ENCODE peak calls at places on chromosomes 4 and X, in ten cellular contexts. One of them, this sample, is unnamed. For H3K4me1, the result is how much of the 10 kb centered on the place peaks cover.

GRCh38 chr4:5982156-5982973 is 35.9 kb downstream of the C4orf50 start:
- DNase-seq in HepG2: no peak
- DNase-seq in sigmoid colon: peak
- DNase-seq in ovary: no peak
- DNase-seq in transverse colon: no peak
- DNase-seq in SK-N-SH: no peak
- DNase-seq in A549: no peak
- DNase-seq in stomach: peak
- DNase-seq in K562: no peak
- DNase-seq in H1: no peak
- DNase-seq in this sample: no peak

GRCh38 chrX:6226646-6227444 is 1.8 kb downstream of the NLGN4X start:
- DNase-seq in HepG2: no peak
- DNase-seq in sigmoid colon: no peak
- DNase-seq in ovary: peak
- DNase-seq in transverse colon: no peak
- DNase-seq in SK-N-SH: peak
- DNase-seq in A549: no peak
- DNase-seq in stomach: no peak
- DNase-seq in K562: no peak
- DNase-seq in H1: no peak
- DNase-seq in this sample: no peak

GRCh38 chrX:68936186-68936585 is 107.4 kb downstream of the EFNB1 start:
- DNase-seq in HepG2: no peak
- DNase-seq in sigmoid colon: peak
- DNase-seq in ovary: no peak
- DNase-seq in transverse colon: peak
- DNase-seq in SK-N-SH: no peak
- DNase-seq in A549: no peak
- DNase-seq in stomach: peak
- DNase-seq in K562: no peak
- DNase-seq in H1: no peak
- DNase-seq in this sample: peak

GRCh38 chr4:125736057-125736456 is 421.3 kb downstream of the FAT4 start:
- DNase-seq in HepG2: peak
- DNase-seq in sigmoid colon: no peak
- DNase-seq in ovary: no peak
- DNase-seq in transverse colon: no peak
- DNase-seq in SK-N-SH: peak
- DNase-seq in A549: peak
- DNase-seq in stomach: no peak
- DNase-seq in K562: peak
- DNase-seq in H1: no peak
- DNase-seq in this sample: no peak

GRCh38 chrX:119474615-119475388 is 6.6 kb downstream of the SLC25A5 start:
- DNase-seq in HepG2: no peak
- DNase-seq in sigmoid colon: no peak
- DNase-seq in ovary: no peak
- DNase-seq in transverse colon: no peak
- DNase-seq in SK-N-SH: no peak
- DNase-seq in A549: no peak
- DNase-seq in stomach: no peak
- DNase-seq in K562: no peak
- DNase-seq in H1: no peak
- DNase-seq in this sample: no peak

GRCh38 chrX:10032147-10032546 is 65.0 kb downstream of the CLDN34 start:
- DNase-seq in HepG2: no peak
- DNase-seq in sigmoid colon: peak
- DNase-seq in ovary: no peak
- DNase-seq in transverse colon: no peak
- DNase-seq in SK-N-SH: no peak
- DNase-seq in A549: no peak
- DNase-seq in stomach: no peak
- DNase-seq in K562: no peak
- DNase-seq in H1: no peak
- DNase-seq in this sample: no peak

GRCh38 chrX:119870626-119871131 is 854 bp downstream of the RNF113A start:
- DNase-seq in HepG2: peak
- DNase-seq in sigmoid colon: peak
- DNase-seq in ovary: no peak
- DNase-seq in transverse colon: peak
- DNase-seq in SK-N-SH: peak
- DNase-seq in A549: no peak
- DNase-seq in stomach: no peak
- DNase-seq in K562: peak
- DNase-seq in H1: no peak
- DNase-seq in this sample: no peak

GRCh38 chrX:119753001-119753400 is 5.4 kb upstream of the SOWAHD start:
- DNase-seq in HepG2: no peak
- DNase-seq in sigmoid colon: no peak
- DNase-seq in ovary: no peak
- DNase-seq in transverse colon: no peak
- DNase-seq in SK-N-SH: no peak
- DNase-seq in A549: no peak
- DNase-seq in stomach: no peak
- DNase-seq in K562: no peak
- DNase-seq in H1: no peak
- DNase-seq in this sample: no peak

GRCh38 chr4:129278868-129279267 is 182.9 kb downstream of the C4orf33 start:
- DNase-seq in HepG2: no peak
- DNase-seq in sigmoid colon: no peak
- DNase-seq in ovary: no peak
- DNase-seq in transverse colon: no peak
- DNase-seq in SK-N-SH: no peak
- DNase-seq in A549: no peak
- DNase-seq in stomach: no peak
- DNase-seq in K562: no peak
- DNase-seq in H1: no peak
- DNase-seq in this sample: no peak

DNA sequence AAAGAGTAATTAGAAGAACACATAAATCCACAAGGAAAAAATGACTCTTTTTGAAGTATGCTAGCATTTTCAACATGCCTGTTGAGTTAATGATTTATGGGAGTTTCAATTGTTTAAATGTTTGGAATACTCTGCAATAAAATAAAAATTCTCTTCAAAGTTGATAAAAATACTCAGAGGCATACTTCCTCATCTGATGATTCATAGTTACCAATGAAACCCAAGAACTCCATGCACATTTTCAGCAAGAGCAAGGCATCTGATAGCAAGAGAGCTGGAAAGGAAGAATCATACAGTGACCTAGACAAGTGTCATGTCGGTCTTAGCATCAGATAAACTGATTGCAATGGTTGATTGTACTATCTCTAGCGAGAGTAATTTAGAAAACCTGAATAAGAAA is 443.7 kb upstream of the ATOH1 start:
- DNase-seq in HepG2: no peak
- DNase-seq in sigmoid colon: no peak
- DNase-seq in ovary: no peak
- DNase-seq in transverse colon: no peak
- DNase-seq in SK-N-SH: no peak
- DNase-seq in A549: peak
- DNase-seq in stomach: no peak
- DNase-seq in K562: no peak
- DNase-seq in H1: no peak
- DNase-seq in this sample: no peak
- H3K4me1 ChIP-seq in HepG2: under half
- H3K4me1 ChIP-seq in sigmoid colon: under half
- H3K4me1 ChIP-seq in ovary: under half
- H3K4me1 ChIP-seq in transverse colon: under half
- H3K4me1 ChIP-seq in SK-N-SH: under half
- H3K4me1 ChIP-seq in A549: under half
- H3K4me1 ChIP-seq in stomach: under half
- H3K4me1 ChIP-seq in K562: under half
- H3K4me1 ChIP-seq in H1: under half
- H3K4me1 ChIP-seq in this sample: under half

GRCh38 chr4:3403104-3403906 is 38.5 kb upstream of the HGFAC start:
- DNase-seq in HepG2: no peak
- DNase-seq in sigmoid colon: peak
- DNase-seq in ovary: no peak
- DNase-seq in transverse colon: no peak
- DNase-seq in SK-N-SH: no peak
- DNase-seq in A549: no peak
- DNase-seq in stomach: no peak
- DNase-seq in K562: no peak
- DNase-seq in H1: no peak
- DNase-seq in this sample: no peak
- TF ChIP-seq EP300 in HepG2: no peak
- TF ChIP-seq EP300 in sigmoid colon: no peak
- TF ChIP-seq EP300 in ovary: no peak
- TF ChIP-seq EP300 in transverse colon: no peak
- TF ChIP-seq EP300 in SK-N-SH: no peak
- TF ChIP-seq EP300 in A549: no peak
- TF ChIP-seq EP300 in stomach: no peak
- TF ChIP-seq EP300 in K562: no peak
- TF ChIP-seq EP300 in H1: no peak
- TF ChIP-seq EP300 in this sample: no peak

GRCh38 chr4:140643571-140644055 is 74.9 kb upstream of the UCP1 start:
- DNase-seq in HepG2: no peak
- DNase-seq in sigmoid colon: no peak
- DNase-seq in ovary: no peak
- DNase-seq in transverse colon: no peak
- DNase-seq in SK-N-SH: no peak
- DNase-seq in A549: no peak
- DNase-seq in stomach: no peak
- DNase-seq in K562: no peak
- DNase-seq in H1: no peak
- DNase-seq in this sample: no peak

GRCh38 chr4:140644470-140645185 is 75.9 kb upstream of the UCP1 start:
- DNase-seq in HepG2: no peak
- DNase-seq in sigmoid colon: no peak
- DNase-seq in ovary: no peak
- DNase-seq in transverse colon: no peak
- DNase-seq in SK-N-SH: no peak
- DNase-seq in A549: no peak
- DNase-seq in stomach: no peak
- DNase-seq in K562: no peak
- DNase-seq in H1: no peak
- DNase-seq in this sample: no peak

GRCh38 chr4:140642674-140643437 is 74.1 kb upstream of the UCP1 start:
- DNase-seq in HepG2: no peak
- DNase-seq in sigmoid colon: no peak
- DNase-seq in ovary: peak
- DNase-seq in transverse colon: no peak
- DNase-seq in SK-N-SH: no peak
- DNase-seq in A549: no peak
- DNase-seq in stomach: no peak
- DNase-seq in K562: no peak
- DNase-seq in H1: no peak
- DNase-seq in this sample: no peak

GRCh38 chr4:140645614-140646412 is 77.1 kb upstream of the UCP1 start:
- DNase-seq in HepG2: peak
- DNase-seq in sigmoid colon: no peak
- DNase-seq in ovary: peak
- DNase-seq in transverse colon: no peak
- DNase-seq in SK-N-SH: no peak
- DNase-seq in A549: no peak
- DNase-seq in stomach: no peak
- DNase-seq in K562: no peak
- DNase-seq in H1: no peak
- DNase-seq in this sample: no peak

GRCh38 chr4:140645196-140645595 is 76.4 kb upstream of the UCP1 start:
- DNase-seq in HepG2: no peak
- DNase-seq in sigmoid colon: no peak
- DNase-seq in ovary: no peak
- DNase-seq in transverse colon: no peak
- DNase-seq in SK-N-SH: no peak
- DNase-seq in A549: no peak
- DNase-seq in stomach: no peak
- DNase-seq in K562: no peak
- DNase-seq in H1: no peak
- DNase-seq in this sample: no peak
- H3K27ac ChIP-seq in HepG2: peak
- H3K27ac ChIP-seq in sigmoid colon: no peak
- H3K27ac ChIP-seq in ovary: no peak
- H3K27ac ChIP-seq in transverse colon: no peak
- H3K27ac ChIP-seq in SK-N-SH: no peak
- H3K27ac ChIP-seq in A549: no peak
- H3K27ac ChIP-seq in stomach: no peak
- H3K27ac ChIP-seq in K562: no peak
- H3K27ac ChIP-seq in H1: no peak
- H3K27ac ChIP-seq in this sample: no peak

GRCh38 chr4:138567696-138568095 is 325.5 kb upstream of the SLC7A11 start:
- DNase-seq in HepG2: no peak
- DNase-seq in sigmoid colon: no peak
- DNase-seq in ovary: no peak
- DNase-seq in transverse colon: no peak
- DNase-seq in SK-N-SH: no peak
- DNase-seq in A549: no peak
- DNase-seq in stomach: no peak
- DNase-seq in K562: no peak
- DNase-seq in H1: no peak
- DNase-seq in this sample: no peak
- H3K4me1 ChIP-seq in HepG2: under half
- H3K4me1 ChIP-seq in sigmoid colon: under half
- H3K4me1 ChIP-seq in ovary: under half
- H3K4me1 ChIP-seq in transverse colon: under half
- H3K4me1 ChIP-seq in SK-N-SH: under half
- H3K4me1 ChIP-seq in A549: under half
- H3K4me1 ChIP-seq in stomach: under half
- H3K4me1 ChIP-seq in K562: under half
- H3K4me1 ChIP-seq in H1: under half
- H3K4me1 ChIP-seq in this sample: under half